ENCODE peak calls at places on chromosomes 6 and 20, in five cellular contexts. R is cardiac fibroblast, K is dorsolateral prefrontal cortex, S is hepatocyte, F is cardiac muscle cell. E is an unnamed sample.
A peak's percentile ranks its signal among the peaks of the same experiment; 100 is the strongest.

GRCh38 chr20:35004051-35004725 is 48.5 kb downstream of the MYH7B start:
- DNase-seq in S (no peak), K (no peak), R (no peak), F (no peak), E (no peak)

GRCh38 chr20:3932277-3933073 is 43.3 kb downstream of the PANK2 start:
- DNase-seq in R (no peak), K (no peak), S (no peak), F (peak; percentile 30), E (no peak)

GRCh38 chr6:75431379-75431778 is 62.2 kb downstream of the FILIP1 start:
- DNase-seq in S (peak; percentile 43), K (no peak), R (peak; percentile 34), F (peak; percentile 56), E (no peak)

GRCh38 chr6:126038234-126038633 is 51.9 kb downstream of the TRMT11 start:
- DNase-seq in R (no peak), K (no peak), F (no peak), S (no peak), E (no peak)

GRCh38 chr20:19880256-19881079 is 122.4 kb downstream of the RIN2 start:
- DNase-seq in F (no peak), R (peak; percentile 79), S (peak; percentile 52), K (no peak), E (no peak)

GRCh38 chr6:121504227-121504626 is 68.8 kb downstream of the GJA1 start:
- DNase-seq in R (peak; percentile 81), S (peak; percentile 45), K (no peak), F (no peak), E (peak; percentile 82)

GRCh38 chr6:158165919-158166416 is 2.1 kb downstream of the SERAC1 start:
- DNase-seq in R (no peak), S (no peak), K (no peak), F (no peak), E (no peak)

GRCh38 chr20:45138451-45139300 is 14.4 kb upstream of the WFDC12 start:
- DNase-seq in R (peak; percentile 16), F (peak; percentile 38), S (peak; percentile 71), K (no peak), E (no peak)

GRCh38 chr20:13296070-13296469 is 75.0 kb downstream of the ISM1 start:
- DNase-seq in R (no peak), F (no peak), S (no peak), K (no peak), E (no peak)

GRCh38 chr20:40741507-40742106 is 52.6 kb upstream of the MAFB start:
- DNase-seq in K (peak; percentile 25), R (peak; percentile 61), F (peak; percentile 63), S (peak; percentile 53), E (peak; percentile 23)

GRCh38 chr6:92887871-92888270 is 531.5 kb downstream of the EPHA7 start:
- DNase-seq in R (no peak), S (no peak), K (no peak), F (no peak), E (no peak)

GRCh38 chr6:20706293-20707165 is 172.3 kb downstream of the CDKAL1 start:
- DNase-seq in K (no peak), R (no peak), S (peak; percentile 20), F (no peak), E (no peak)

GRCh38 chr6:154752015-154752414 is 18.8 kb downstream of the SCAF8 start:
- DNase-seq in K (no peak), F (no peak), S (no peak), R (no peak), E (no peak)

GRCh38 chr6:42022755-42023384 is 27.5 kb upstream of the TAF8 start:
- DNase-seq in R (no peak), K (no peak), S (no peak), F (no peak), E (no peak)

GRCh38 chr20:53582574-53583351 is 10.9 kb downstream of the ZNF217 start:
- DNase-seq in S (peak; percentile 73), R (peak; percentile 94), K (no peak), F (no peak), E (peak; percentile 81)

DNA sequence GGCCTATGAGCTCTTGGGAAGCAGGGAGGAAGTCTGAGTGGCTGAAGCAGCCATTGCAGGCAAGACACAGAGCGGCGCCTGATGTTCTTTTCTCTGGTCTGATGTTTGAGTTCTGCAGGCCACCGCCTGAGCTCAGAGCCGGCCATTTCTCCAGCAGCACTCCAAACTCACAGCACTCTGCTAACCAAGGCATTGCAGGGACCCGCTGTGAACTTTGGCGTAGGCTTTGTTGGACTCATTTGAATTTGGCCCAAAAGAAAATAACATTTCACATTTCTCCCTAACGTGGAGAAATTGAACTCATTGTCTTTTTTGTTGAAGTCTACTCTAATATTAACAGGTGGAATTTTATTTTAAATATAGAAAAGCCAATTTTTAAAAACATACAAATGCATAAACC is 336.1 kb downstream of the FARS2 start:
- DNase-seq in F (no peak), K (no peak), S (no peak), R (no peak), E (no peak)
- TF ChIP-seq CTCF in F (no peak), K (no peak), S (no peak), R (no peak), E (no peak)

GRCh38 chr20:63752411-63753101 is 13.0 kb downstream of the SLC2A4RG start:
- DNase-seq in S (no peak), F (no peak), K (no peak), R (no peak), E (no peak)

GRCh38 chr20:63748356-63749270 is 9.0 kb downstream of the SLC2A4RG start:
- DNase-seq in K (no peak), R (no peak), S (peak; percentile 4), F (no peak), E (no peak)

GRCh38 chr20:63751471-63752271 is 12.1 kb downstream of the SLC2A4RG start:
- DNase-seq in R (no peak), K (no peak), F (peak; percentile 24), S (peak; percentile 3), E (no peak)

GRCh38 chr20:63749597-63750508 is 10.3 kb downstream of the SLC2A4RG start:
- DNase-seq in K (no peak), F (no peak), S (peak; percentile 10), R (no peak), E (no peak)

GRCh38 chr20:63750807-63751470 is 11.4 kb downstream of the SLC2A4RG start:
- DNase-seq in S (no peak), F (no peak), K (no peak), R (no peak), E (no peak)
- H3K4me3 ChIP-seq in S (no peak overlapping the region), F (no peak overlapping the region), K (no peak overlapping the region), R (no peak overlapping the region), E (no peak overlapping the region)

GRCh38 chr20:17874271-17875105 is 94.1 kb downstream of the SNX5 start:
- DNase-seq in R (no peak), K (no peak), F (no peak), S (no peak), E (no peak)

GRCh38 chr20:17872434-17872833 is 96.2 kb downstream of the SNX5 start:
- DNase-seq in F (no peak), R (no peak), K (no peak), S (no peak), E (no peak)

GRCh38 chr20:17873410-17874270 is 95.0 kb downstream of the SNX5 start:
- DNase-seq in K (no peak), F (peak; percentile 47), R (peak; percentile 98), S (peak; percentile 92), E (peak; percentile 99)

GRCh38 chr20:17871861-17872260 is 96.7 kb downstream of the SNX5 start:
- DNase-seq in S (no peak), R (no peak), K (no peak), F (no peak), E (peak; percentile 50)

GRCh38 chr20:17872920-17873319 is 95.7 kb downstream of the SNX5 start:
- DNase-seq in S (no peak), F (no peak), K (no peak), R (peak; percentile 40), E (peak; percentile 27)
- TF ChIP-seq CTCF in S (no peak), F (no peak), K (no peak), R (no peak), E (no peak)

GRCh38 chr6:107658920-107659879 is 164.9 kb downstream of the SCML4 start:
- DNase-seq in R (no peak), F (no peak), K (no peak), S (no peak), E (peak; percentile 29)

GRCh38 chr6:107656381-107656780 is 166.5 kb downstream of the SOBP start:
- DNase-seq in F (no peak), K (no peak), R (peak; percentile 39), S (no peak), E (no peak)

GRCh38 chr6:107657373-107657754 is 166.7 kb downstream of the SCML4 start:
- DNase-seq in R (no peak), K (no peak), S (no peak), F (no peak), E (no peak)

GRCh38 chr6:107656883-107657282 is 167.0 kb downstream of the SOBP start:
- DNase-seq in F (peak; percentile 34), R (no peak), S (no peak), K (no peak), E (no peak)

GRCh38 chr6:107657755-107658461 is 166.2 kb downstream of the SCML4 start:
- DNase-seq in R (peak; percentile 60), F (no peak), K (no peak), S (peak; percentile 69), E (peak; percentile 39)
- H3K4me3 ChIP-seq in R (peak overlapping the region; percentile 18), F (no peak overlapping the region), K (no peak overlapping the region), S (no peak overlapping the region), E (no peak overlapping the region)